ENCODE peak calls at places on chromosomes 5 and 9, in seven cellular contexts. One of them, this sample, is unnamed.

GRCh38 chr9:97807681-97808080 is 45.3 kb upstream of the FOXE1 start:
- DNase-seq in effector CD4-positive, alpha-beta T cell: no peak
- DNase-seq in GM12891: no peak
- DNase-seq in adrenal gland: no peak
- DNase-seq in NCI-H1092: no peak
- DNase-seq in Panc1: no peak
- DNase-seq in colonic mucosa: no peak
- DNase-seq in this sample: no peak

GRCh38 chr5:93821892-93822291 is 80.5 kb upstream of the POU5F2 start:
- DNase-seq in effector CD4-positive, alpha-beta T cell: no peak
- DNase-seq in GM12891: no peak
- DNase-seq in adrenal gland: no peak
- DNase-seq in NCI-H1092: no peak
- DNase-seq in Panc1: no peak
- DNase-seq in colonic mucosa: no peak
- DNase-seq in this sample: no peak

GRCh38 chr9:130156672-130157071 is 15.5 kb upstream of the NCS1 start:
- DNase-seq in effector CD4-positive, alpha-beta T cell: no peak
- DNase-seq in GM12891: no peak
- DNase-seq in adrenal gland: peak; percentile 85
- DNase-seq in NCI-H1092: no peak
- DNase-seq in Panc1: no peak
- DNase-seq in colonic mucosa: no peak
- DNase-seq in this sample: no peak

GRCh38 chr5:994821-995220 is 13.8 kb upstream of the NKD2 start:
- DNase-seq in effector CD4-positive, alpha-beta T cell: no peak
- DNase-seq in GM12891: no peak
- DNase-seq in adrenal gland: no peak
- DNase-seq in NCI-H1092: no peak
- DNase-seq in Panc1: no peak
- DNase-seq in colonic mucosa: no peak
- DNase-seq in this sample: no peak

GRCh38 chr5:58944221-58944620 is 361.3 kb downstream of the RAB3C start:
- DNase-seq in effector CD4-positive, alpha-beta T cell: no peak
- DNase-seq in GM12891: no peak
- DNase-seq in adrenal gland: no peak
- DNase-seq in NCI-H1092: no peak
- DNase-seq in Panc1: no peak
- DNase-seq in colonic mucosa: no peak
- DNase-seq in this sample: no peak

GRCh38 chr9:79221084-79221483 is 350.7 kb upstream of the TLE4 start:
- DNase-seq in effector CD4-positive, alpha-beta T cell: no peak
- DNase-seq in GM12891: no peak
- DNase-seq in adrenal gland: no peak
- DNase-seq in NCI-H1092: no peak
- DNase-seq in Panc1: no peak
- DNase-seq in colonic mucosa: no peak
- DNase-seq in this sample: no peak

GRCh38 chr9:268616-269015 is 54.0 kb downstream of the DOCK8 start:
- DNase-seq in effector CD4-positive, alpha-beta T cell: no peak
- DNase-seq in GM12891: no peak
- DNase-seq in adrenal gland: no peak
- DNase-seq in NCI-H1092: no peak
- DNase-seq in Panc1: no peak
- DNase-seq in colonic mucosa: no peak
- DNase-seq in this sample: no peak

GRCh38 chr5:53087596-53087995 is 22.0 kb downstream of the MOCS2 start:
- DNase-seq in effector CD4-positive, alpha-beta T cell: no peak
- DNase-seq in GM12891: no peak
- DNase-seq in adrenal gland: no peak
- DNase-seq in NCI-H1092: no peak
- DNase-seq in Panc1: no peak
- DNase-seq in colonic mucosa: no peak
- DNase-seq in this sample: no peak

GRCh38 chr5:116573617-116574431 is 799 bp downstream of the SEMA6A start:
- DNase-seq in effector CD4-positive, alpha-beta T cell: no peak
- DNase-seq in GM12891: peak; percentile 26
- DNase-seq in adrenal gland: peak; percentile 28
- DNase-seq in NCI-H1092: no peak
- DNase-seq in Panc1: no peak
- DNase-seq in colonic mucosa: peak; percentile 46
- DNase-seq in this sample: no peak

GRCh38 chr9:14768561-14769234 is 46.2 kb upstream of the CER1 start:
- DNase-seq in effector CD4-positive, alpha-beta T cell: no peak
- DNase-seq in GM12891: no peak
- DNase-seq in adrenal gland: no peak
- DNase-seq in NCI-H1092: peak; percentile 55
- DNase-seq in Panc1: peak; percentile 33
- DNase-seq in colonic mucosa: no peak
- DNase-seq in this sample: no peak

GRCh38 chr9:31119882-31120481 is 1264.5 kb upstream of the ACO1 start:
- DNase-seq in effector CD4-positive, alpha-beta T cell: peak; percentile 18
- DNase-seq in GM12891: no peak
- DNase-seq in adrenal gland: no peak
- DNase-seq in NCI-H1092: peak; percentile 25
- DNase-seq in Panc1: no peak
- DNase-seq in colonic mucosa: no peak
- DNase-seq in this sample: peak; percentile 15

GRCh38 chr5:112183103-112183634 is 235.9 kb downstream of the EPB41L4A start:
- DNase-seq in effector CD4-positive, alpha-beta T cell: no peak
- DNase-seq in GM12891: no peak
- DNase-seq in adrenal gland: no peak
- DNase-seq in NCI-H1092: no peak
- DNase-seq in Panc1: no peak
- DNase-seq in colonic mucosa: no peak
- DNase-seq in this sample: no peak

GRCh38 chr5:1412163-1412562 is 33.1 kb downstream of the SLC6A3 start:
- DNase-seq in effector CD4-positive, alpha-beta T cell: no peak
- DNase-seq in GM12891: no peak
- DNase-seq in adrenal gland: no peak
- DNase-seq in NCI-H1092: no peak
- DNase-seq in Panc1: no peak
- DNase-seq in colonic mucosa: no peak
- DNase-seq in this sample: no peak

GRCh38 chr5:92022414-92022813 is 639.3 kb upstream of the ARRDC3 start:
- DNase-seq in effector CD4-positive, alpha-beta T cell: no peak
- DNase-seq in GM12891: no peak
- DNase-seq in adrenal gland: no peak
- DNase-seq in NCI-H1092: no peak
- DNase-seq in Panc1: no peak
- DNase-seq in colonic mucosa: no peak
- DNase-seq in this sample: no peak

GRCh38 chr5:39400711-39401385 is 23.9 kb downstream of the DAB2 start:
- DNase-seq in effector CD4-positive, alpha-beta T cell: no peak
- DNase-seq in GM12891: no peak
- DNase-seq in adrenal gland: no peak
- DNase-seq in NCI-H1092: no peak
- DNase-seq in Panc1: no peak
- DNase-seq in colonic mucosa: no peak
- DNase-seq in this sample: no peak

GRCh38 chr5:133916914-133917313 is 51.5 kb downstream of the C5orf15 start:
- DNase-seq in effector CD4-positive, alpha-beta T cell: no peak
- DNase-seq in GM12891: no peak
- DNase-seq in adrenal gland: no peak
- DNase-seq in NCI-H1092: no peak
- DNase-seq in Panc1: no peak
- DNase-seq in colonic mucosa: no peak
- DNase-seq in this sample: no peak

GRCh38 chr5:82620957-82621600 is 342.9 kb upstream of the RPS23 start:
- DNase-seq in effector CD4-positive, alpha-beta T cell: no peak
- DNase-seq in GM12891: no peak
- DNase-seq in adrenal gland: no peak
- DNase-seq in NCI-H1092: no peak
- DNase-seq in Panc1: no peak
- DNase-seq in colonic mucosa: no peak
- DNase-seq in this sample: no peak

GRCh38 chr9:26341545-26341944 is 551.1 kb downstream of the CAAP1 start:
- DNase-seq in effector CD4-positive, alpha-beta T cell: no peak
- DNase-seq in GM12891: no peak
- DNase-seq in adrenal gland: no peak
- DNase-seq in NCI-H1092: no peak
- DNase-seq in Panc1: no peak
- DNase-seq in colonic mucosa: no peak
- DNase-seq in this sample: no peak

GRCh38 chr5:177089146-177089545 is 2.4 kb downstream of the FGFR4 start:
- DNase-seq in effector CD4-positive, alpha-beta T cell: no peak
- DNase-seq in GM12891: no peak
- DNase-seq in adrenal gland: no peak
- DNase-seq in NCI-H1092: no peak
- DNase-seq in Panc1: no peak
- DNase-seq in colonic mucosa: no peak
- DNase-seq in this sample: no peak

GRCh38 chr9:18683312-18683711 is 209.4 kb downstream of the ADAMTSL1 start:
- DNase-seq in effector CD4-positive, alpha-beta T cell: no peak
- DNase-seq in GM12891: no peak
- DNase-seq in adrenal gland: no peak
- DNase-seq in NCI-H1092: no peak
- DNase-seq in Panc1: no peak
- DNase-seq in colonic mucosa: peak; percentile 53
- DNase-seq in this sample: no peak

GRCh38 chr5:151812757-151813309 is 41.1 kb downstream of the G3BP1 start:
- DNase-seq in effector CD4-positive, alpha-beta T cell: no peak
- DNase-seq in GM12891: no peak
- DNase-seq in adrenal gland: no peak
- DNase-seq in NCI-H1092: no peak
- DNase-seq in Panc1: no peak
- DNase-seq in colonic mucosa: no peak
- DNase-seq in this sample: no peak

GRCh38 chr9:1732670-1733069 is 282.5 kb upstream of the SMARCA2 start:
- DNase-seq in effector CD4-positive, alpha-beta T cell: no peak
- DNase-seq in GM12891: no peak
- DNase-seq in adrenal gland: no peak
- DNase-seq in NCI-H1092: no peak
- DNase-seq in Panc1: no peak
- DNase-seq in colonic mucosa: no peak
- DNase-seq in this sample: no peak

GRCh38 chr5:141691867-141692532 is 10.0 kb upstream of the ARAP3 start:
- DNase-seq in effector CD4-positive, alpha-beta T cell: peak; percentile 78
- DNase-seq in GM12891: peak; percentile 89
- DNase-seq in adrenal gland: peak; percentile 74
- DNase-seq in NCI-H1092: peak; percentile 26
- DNase-seq in Panc1: peak; percentile 50
- DNase-seq in colonic mucosa: peak; percentile 90
- DNase-seq in this sample: peak; percentile 71

GRCh38 chr5:149372932-149373331 is 6.2 kb downstream of the IL17B start:
- DNase-seq in effector CD4-positive, alpha-beta T cell: no peak
- DNase-seq in GM12891: no peak
- DNase-seq in adrenal gland: no peak
- DNase-seq in NCI-H1092: no peak
- DNase-seq in Panc1: no peak
- DNase-seq in colonic mucosa: no peak
- DNase-seq in this sample: no peak

GRCh38 chr5:98187945-98188344 is 585.5 kb upstream of the RGMB start:
- DNase-seq in effector CD4-positive, alpha-beta T cell: no peak
- DNase-seq in GM12891: no peak
- DNase-seq in adrenal gland: no peak
- DNase-seq in NCI-H1092: no peak
- DNase-seq in Panc1: no peak
- DNase-seq in colonic mucosa: no peak
- DNase-seq in this sample: no peak

GRCh38 chr9:91948061-91948422 is 2.0 kb downstream of the ROR2 start:
- DNase-seq in effector CD4-positive, alpha-beta T cell: no peak
- DNase-seq in GM12891: no peak
- DNase-seq in adrenal gland: no peak
- DNase-seq in NCI-H1092: no peak
- DNase-seq in Panc1: no peak
- DNase-seq in colonic mucosa: no peak
- DNase-seq in this sample: no peak

GRCh38 chr9:96420468-96421219 is 2.5 kb upstream of the ZNF367 start:
- DNase-seq in effector CD4-positive, alpha-beta T cell: no peak
- DNase-seq in GM12891: no peak
- DNase-seq in adrenal gland: peak; percentile 78
- DNase-seq in NCI-H1092: no peak
- DNase-seq in Panc1: peak; percentile 95
- DNase-seq in colonic mucosa: peak; percentile 28
- DNase-seq in this sample: no peak

GRCh38 chr9:33466565-33467495 is 6.9 kb downstream of the NOL6 start:
- DNase-seq in effector CD4-positive, alpha-beta T cell: peak; percentile 74
- DNase-seq in GM12891: peak; percentile 81
- DNase-seq in adrenal gland: peak; percentile 43
- DNase-seq in NCI-H1092: peak; percentile 13
- DNase-seq in Panc1: no peak
- DNase-seq in colonic mucosa: peak; percentile 72
- DNase-seq in this sample: peak; percentile 64

GRCh38 chr5:178489281-178489976 is 100.8 kb downstream of the COL23A1 start:
- DNase-seq in effector CD4-positive, alpha-beta T cell: no peak
- DNase-seq in GM12891: no peak
- DNase-seq in adrenal gland: no peak
- DNase-seq in NCI-H1092: no peak
- DNase-seq in Panc1: no peak
- DNase-seq in colonic mucosa: no peak
- DNase-seq in this sample: no peak

GRCh38 chr9:21506910-21507795 is 25.0 kb upstream of the IFNE start:
- DNase-seq in effector CD4-positive, alpha-beta T cell: no peak
- DNase-seq in GM12891: no peak
- DNase-seq in adrenal gland: no peak
- DNase-seq in NCI-H1092: no peak
- DNase-seq in Panc1: no peak
- DNase-seq in colonic mucosa: no peak
- DNase-seq in this sample: no peak

GRCh38 chr5:134026521-134027202 is 21.9 kb upstream of the VDAC1 start:
- DNase-seq in effector CD4-positive, alpha-beta T cell: peak; percentile 34
- DNase-seq in GM12891: peak; percentile 61
- DNase-seq in adrenal gland: peak; percentile 42
- DNase-seq in NCI-H1092: peak; percentile 18
- DNase-seq in Panc1: peak; percentile 53
- DNase-seq in colonic mucosa: peak; percentile 49
- DNase-seq in this sample: peak; percentile 40

GRCh38 chr5:150619359-150620230 is 20.9 kb upstream of the SYNPO start:
- DNase-seq in effector CD4-positive, alpha-beta T cell: no peak
- DNase-seq in GM12891: no peak
- DNase-seq in adrenal gland: peak; percentile 37
- DNase-seq in NCI-H1092: no peak
- DNase-seq in Panc1: no peak
- DNase-seq in colonic mucosa: no peak
- DNase-seq in this sample: no peak

GRCh38 chr5:109041319-109041718 is 293.6 kb downstream of the FER start:
- DNase-seq in effector CD4-positive, alpha-beta T cell: no peak
- DNase-seq in GM12891: no peak
- DNase-seq in adrenal gland: no peak
- DNase-seq in NCI-H1092: no peak
- DNase-seq in Panc1: no peak
- DNase-seq in colonic mucosa: no peak
- DNase-seq in this sample: no peak

GRCh38 chr9:97411789-97412627 is at the start of gene TDRD7:
- DNase-seq in effector CD4-positive, alpha-beta T cell: peak; percentile 89
- DNase-seq in GM12891: peak; percentile 90
- DNase-seq in adrenal gland: peak; percentile 83
- DNase-seq in NCI-H1092: peak; percentile 49
- DNase-seq in Panc1: no peak
- DNase-seq in colonic mucosa: peak; percentile 90
- DNase-seq in this sample: peak; percentile 85

GRCh38 chr5:109486200-109486804 is 76.5 kb upstream of the PJA2 start:
- DNase-seq in effector CD4-positive, alpha-beta T cell: no peak
- DNase-seq in GM12891: no peak
- DNase-seq in adrenal gland: no peak
- DNase-seq in NCI-H1092: no peak
- DNase-seq in Panc1: no peak
- DNase-seq in colonic mucosa: no peak
- DNase-seq in this sample: no peak